ENCODE peak calls at places on chromosomes 7 and 10, in six cellular contexts. H is stimulated activated naive CD8-positive, alpha-beta T cell treated with anti-CD3 and anti-CD28 coated beads, Interleukin-15, Interleukin-2, amounts not matched to agents 100 U/mL and 50 U/mL, for 24 hours; R is brain microvascular endothelial cell; Q is activated T-helper 1 cell treated with Interleukin-2 at 50 U/mL for 16 hours; M is foreskin melanocyte; X is dermis microvascular lymphatic vessel endothelial cell. I is an unnamed sample.

GRCh38 chr10:32132357-32132756 is 76.1 kb upstream of the KIF5B start:
- DNase-seq in Q (no peak), M (no peak), X (no peak), R (no peak), H (no peak), I (no peak)

GRCh38 chr10:88399240-88399639 is 183.9 kb downstream of the RNLS start:
- DNase-seq in M (no peak), R (no peak), H (no peak), X (no peak), Q (no peak), I (no peak)

GRCh38 chr10:133325392-133325760 is 11.3 kb downstream of the CALY start:
- DNase-seq in H (no peak), R (no peak), Q (no peak), M (no peak), X (no peak), I (no peak)

GRCh38 chr7:76262683-76263402 is 39.6 kb upstream of the HSPB1 start:
- DNase-seq in Q (no peak), X (peak), H (peak), M (peak), R (peak), I (peak)

GRCh38 chr7:40701836-40702551 is 567.2 kb downstream of the SUGCT start:
- DNase-seq in H (no peak), M (no peak), X (no peak), Q (no peak), R (no peak), I (no peak)

GRCh38 chr7:138917771-138918170 is 63.4 kb downstream of the KIAA1549 start:
- DNase-seq in Q (no peak), M (no peak), H (no peak), R (no peak), X (no peak), I (no peak)

GRCh38 chr10:93703066-93703465 is 674 bp upstream of the FRA10AC1 start:
- DNase-seq in R (no peak), X (no peak), H (peak), M (no peak), Q (no peak), I (peak)

GRCh38 chr7:93551063-93551895 is 23.2 kb downstream of the CALCR start:
- DNase-seq in Q (no peak), M (peak), X (peak), R (peak), H (no peak), I (peak)

GRCh38 chr10:30438016-30438850 is 4.2 kb downstream of the MAP3K8 start:
- DNase-seq in X (no peak), Q (no peak), R (no peak), M (no peak), H (no peak), I (peak)

GRCh38 chr10:93652857-93653256 is 40.5 kb downstream of the PDE6C start:
- DNase-seq in R (peak), X (no peak), Q (no peak), H (no peak), M (no peak), I (peak)

GRCh38 chr7:42359946-42360345 is 122.9 kb upstream of the GLI3 start:
- DNase-seq in H (no peak), M (no peak), R (no peak), Q (no peak), X (no peak), I (peak)

GRCh38 chr10:133377818-133378250 is 1.2 kb upstream of the PAOX start:
- DNase-seq in M (no peak), X (no peak), R (no peak), H (no peak), Q (no peak), I (no peak)

GRCh38 chr10:48234295-48234694 is 40.2 kb downstream of the FRMPD2 start:
- DNase-seq in X (no peak), H (no peak), Q (no peak), R (no peak), M (no peak), I (no peak)

GRCh38 chr10:89283174-89283987 is 18.5 kb upstream of the IFIT2 start:
- DNase-seq in R (no peak), Q (no peak), X (no peak), M (no peak), H (no peak), I (peak)

GRCh38 chr10:119049361-119049760 is 19.8 kb downstream of the NANOS1 start:
- DNase-seq in H (no peak), Q (no peak), X (no peak), R (no peak), M (no peak), I (no peak)

GRCh38 chr7:150732786-150733733 is 4.2 kb upstream of the GIMAP5 start:
- DNase-seq in R (no peak), Q (no peak), M (no peak), H (peak), X (no peak), I (no peak)

GRCh38 chr7:107742678-107743566 is 1.0 kb upstream of the CBLL1 start:
- DNase-seq in R (no peak), X (no peak), H (peak), M (no peak), Q (no peak), I (no peak)

GRCh38 chr7:133859871-133860427 is 267.2 kb upstream of the LRGUK start:
- DNase-seq in M (no peak), H (no peak), Q (no peak), R (no peak), X (peak), I (no peak)

GRCh38 chr7:135726911-135727673 is 894 bp downstream of the SLC13A4 start:
- DNase-seq in X (no peak), M (no peak), Q (no peak), R (no peak), H (no peak), I (no peak)

GRCh38 chr10:101777857-101778145 is 1.9 kb upstream of the FGF8 start:
- DNase-seq in X (no peak), R (no peak), M (no peak), Q (no peak), H (no peak), I (no peak)

GRCh38 chr10:27679369-27679897 is 66.2 kb downstream of the MKX start:
- DNase-seq in R (no peak), H (no peak), M (no peak), X (no peak), Q (no peak), I (no peak)

GRCh38 chr10:49268185-49268584 is 30.8 kb upstream of the C10orf71 start:
- DNase-seq in Q (no peak), H (no peak), X (no peak), R (no peak), M (no peak), I (no peak)

GRCh38 chr7:21883069-21883468 is 62.6 kb downstream of the CDCA7L start:
- DNase-seq in Q (no peak), R (no peak), H (no peak), X (no peak), M (no peak), I (no peak)

GRCh38 chr7:128427289-128427891 is 17.6 kb upstream of the IMPDH1 start:
- DNase-seq in R (peak), H (no peak), M (peak), X (peak), Q (no peak), I (peak)

GRCh38 chr10:79038841-79039201 is 29.9 kb upstream of the ZMIZ1 start:
- DNase-seq in X (no peak), R (no peak), H (no peak), M (no peak), Q (no peak), I (no peak)

GRCh38 chr7:5629941-5630340 is 151.5 kb downstream of the RNF216 start:
- DNase-seq in H (peak), M (no peak), X (no peak), R (peak), Q (peak), I (peak)

GRCh38 chr10:119693262-119693957 is 32.4 kb upstream of the INPP5F start:
- DNase-seq in M (peak), H (no peak), R (no peak), Q (no peak), X (no peak), I (no peak)

GRCh38 chr7:143507534-143507933 is 29.9 kb downstream of the TAS2R41 start:
- DNase-seq in X (no peak), M (no peak), Q (no peak), R (no peak), H (no peak), I (no peak)

GRCh38 chr10:10869592-10869991 is 148.1 kb upstream of the CELF2 start:
- DNase-seq in H (no peak), R (peak), Q (no peak), X (no peak), M (no peak), I (peak)

GRCh38 chr7:116305485-116306408 is 95.4 kb downstream of the TES start:
- DNase-seq in X (no peak), M (no peak), H (no peak), R (no peak), Q (no peak), I (no peak)

GRCh38 chr7:99928994-99929729 is at the start of gene GJC3:
- DNase-seq in H (peak), Q (peak), R (peak), M (peak), X (peak), I (peak)

GRCh38 chr10:4391683-4392082 is 434.3 kb upstream of the AKR1E2 start:
- DNase-seq in Q (no peak), R (no peak), X (no peak), H (peak), M (no peak), I (peak)

GRCh38 chr7:157718303-157719007 is 381.7 kb downstream of the DNAJB6 start:
- DNase-seq in R (no peak), H (no peak), Q (no peak), M (no peak), X (no peak), I (no peak)

GRCh38 chr10:69588358-69588757 is 15.1 kb upstream of the NEUROG3 start:
- DNase-seq in X (no peak), M (no peak), R (no peak), H (no peak), Q (no peak), I (no peak)

GRCh38 chr7:100943693-100944092 is 5.6 kb upstream of the MUC3A start:
- DNase-seq in M (no peak), R (no peak), X (no peak), Q (no peak), H (no peak), I (no peak)

GRCh38 chr7:80475383-80475782 is 36.5 kb downstream of the GNAT3 start:
- DNase-seq in M (no peak), X (no peak), R (no peak), Q (no peak), H (no peak), I (no peak)

GRCh38 chr7:113071465-113071864 is 15.2 kb downstream of the GPR85 start:
- DNase-seq in R (no peak), Q (no peak), H (no peak), X (no peak), M (no peak), I (peak)

I was measured in EL.